ENCODE peak calls at places on chromosomes 12 and 14, in seven cellular contexts. D, Z, G, M, R, L and P are unnamed samples. For H3K27me3, the result is how much of the 10 kb centered on the place peaks cover.

GRCh38 chr12:102029148-102029547 is 32.6 kb downstream of the WASHC3 start:
- DNase-seq in D (no peak), Z (no peak), R (no peak), G (no peak), M (no peak), L (peak), P (no peak)

GRCh38 chr12:132395908-132396305 is 66.5 kb upstream of the GALNT9 start:
- DNase-seq in D (no peak), M (no peak), G (no peak), L (no peak), R (no peak), Z (no peak), P (no peak)

GRCh38 chr14:50920482-50921225 is 23.6 kb downstream of the PYGL start:
- DNase-seq in G (no peak), D (no peak), Z (no peak), R (no peak), M (peak), L (peak), P (peak)

GRCh38 chr14:96225745-96226151 is 21.1 kb downstream of the BDKRB2 start:
- DNase-seq in M (peak), L (peak), G (no peak), R (peak), Z (no peak), D (peak), P (peak)

GRCh38 chr14:90536511-90537191 is 139.8 kb downstream of the CALM1 start:
- DNase-seq in Z (no peak), L (peak), R (no peak), M (no peak), D (peak), G (no peak), P (no peak)

GRCh38 chr14:94132285-94132887 is 3.0 kb upstream of the IFI27L2 start:
- DNase-seq in D (no peak), G (peak), L (peak), M (no peak), Z (peak), R (peak), P (no peak)

GRCh38 chr12:18139989-18140596 is 50.1 kb upstream of the RERGL start:
- DNase-seq in L (peak), Z (no peak), D (no peak), R (no peak), G (no peak), M (no peak), P (no peak)

GRCh38 chr12:71125515-71125914 is 32.3 kb downstream of the TSPAN8 start:
- DNase-seq in Z (peak), G (no peak), D (no peak), L (no peak), M (no peak), R (no peak), P (no peak)

GRCh38 chr12:115377230-115377629 is 693.3 kb upstream of the TBX3 start:
- DNase-seq in L (no peak), Z (no peak), M (no peak), G (no peak), D (no peak), R (no peak), P (no peak)

GRCh38 chr12:131493068-131493826 is 217.6 kb upstream of the SFSWAP start:
- DNase-seq in L (no peak), G (no peak), R (no peak), M (no peak), D (no peak), Z (peak), P (no peak)

GRCh38 chr12:124744659-124745467 is 118.8 kb downstream of the SCARB1 start:
- DNase-seq in R (no peak), D (no peak), G (no peak), Z (peak), L (no peak), M (no peak), P (no peak)

GRCh38 chr12:72872488-72872887 is 600.3 kb downstream of the TRHDE start:
- DNase-seq in M (no peak), D (no peak), L (no peak), Z (no peak), G (no peak), R (no peak), P (no peak)

GRCh38 chr14:103074699-103075341 is 9.2 kb upstream of the LBHD2 start:
- DNase-seq in R (peak), Z (peak), L (no peak), G (no peak), D (peak), M (peak), P (no peak)

GRCh38 chr12:131218291-131219172 is 264.8 kb downstream of the ADGRD1 start:
- DNase-seq in R (peak), G (no peak), Z (peak), M (no peak), L (no peak), D (no peak), P (peak)

GRCh38 chr14:94904636-94905035 is 134.7 kb upstream of the GSC start:
- DNase-seq in L (peak), R (no peak), G (no peak), D (no peak), M (no peak), Z (no peak), P (no peak)

GRCh38 chr14:63510538-63510937 is 32.6 kb downstream of the PPP2R5E start:
- DNase-seq in G (no peak), D (no peak), M (no peak), Z (no peak), L (peak), R (no peak), P (no peak)

DNA sequence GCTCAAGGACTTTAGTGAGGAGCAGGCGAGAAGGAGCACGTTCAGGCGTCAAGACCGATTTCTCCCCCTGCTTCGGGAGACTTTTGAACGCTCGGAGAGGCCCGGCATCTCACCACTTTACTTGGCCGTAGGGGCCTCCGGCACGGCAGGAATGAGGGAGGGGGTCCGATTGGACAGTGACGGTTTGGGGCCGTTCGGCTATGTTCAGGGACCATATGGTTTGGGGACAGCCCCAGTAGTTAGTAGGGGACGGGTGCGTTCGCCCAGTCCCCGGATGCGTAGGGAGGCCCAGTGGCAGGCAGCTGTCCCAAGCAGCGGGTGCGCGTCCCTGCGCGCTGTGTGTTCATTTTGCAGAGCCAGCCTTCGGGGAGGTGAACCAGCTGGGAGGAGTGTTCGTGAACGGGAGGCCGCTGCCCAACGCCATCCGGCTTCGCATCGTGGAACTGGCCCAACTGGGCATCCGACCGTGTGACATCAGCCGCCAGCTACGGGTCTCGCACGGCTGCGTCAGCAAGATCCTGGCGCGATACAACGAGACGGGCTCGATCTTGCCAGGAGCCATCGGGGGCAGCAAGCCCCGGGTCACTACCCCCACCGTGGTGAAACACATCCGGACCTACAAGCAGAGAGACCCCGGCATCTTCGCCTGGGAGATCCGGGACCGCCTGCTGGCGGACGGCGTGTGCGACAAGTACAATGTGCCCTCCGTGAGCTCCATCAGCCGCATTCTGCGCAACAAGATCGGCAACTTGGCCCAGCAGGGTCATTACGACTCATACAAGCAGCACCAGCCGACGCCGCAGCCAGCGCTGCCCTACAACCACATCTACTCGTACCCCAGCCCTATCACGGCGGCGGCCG is 1.1 kb downstream of the PAX9 start:
- DNase-seq in R (no peak), Z (peak), D (no peak), M (no peak), G (no peak), L (no peak), P (no peak)
- H3K4me3 ChIP-seq in R (peak), Z (peak), D (peak), M (peak), G (peak), L (peak), P (peak)

DNA sequence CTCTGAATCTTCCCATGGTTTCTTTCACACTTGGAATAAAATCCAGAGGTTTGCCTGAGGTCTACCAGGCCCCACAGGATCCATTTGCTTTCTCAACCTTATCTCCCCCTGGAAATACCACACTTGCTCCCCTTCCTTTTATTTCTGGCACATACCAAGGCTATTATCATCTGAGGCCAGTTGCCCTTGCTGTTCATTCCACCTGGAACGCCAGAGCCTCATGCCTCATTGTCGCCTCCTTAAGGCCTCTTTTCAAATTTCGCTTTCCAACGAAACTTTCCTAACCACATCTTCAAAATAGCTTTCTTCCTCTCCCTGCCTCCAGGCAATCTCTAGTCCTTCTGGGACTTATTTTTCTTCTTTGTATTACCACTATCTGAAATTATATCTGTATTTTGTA is 11.2 kb upstream of the LRIG3 start:
- DNase-seq in D (no peak), G (no peak), R (no peak), Z (no peak), M (no peak), L (no peak), P (no peak)
- TF ChIP-seq CTCF in D (no peak), G (no peak), R (no peak), Z (no peak), M (no peak), L (no peak), P (no peak)

DNA sequence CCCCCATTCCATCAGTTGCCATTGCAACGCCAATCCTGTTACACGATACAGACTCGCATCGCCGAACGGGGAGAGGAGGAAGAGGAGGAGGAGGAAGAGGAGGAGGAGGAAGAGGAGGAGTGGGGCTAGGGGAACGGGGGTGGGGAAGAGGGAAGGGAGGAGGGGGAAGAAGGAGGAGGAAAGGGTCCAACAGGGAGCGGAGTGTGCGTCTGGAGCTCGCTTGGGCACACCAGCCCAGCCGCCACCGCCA is 241 bp downstream of the MDGA2 start:
- DNase-seq in G (no peak), L (no peak), D (no peak), M (no peak), Z (no peak), R (no peak), P (no peak)
- H3K27me3 ChIP-seq in G (under half), L (under half), D (half or more), M (under half), Z (under half), R (half or more), P (under half)

DNA sequence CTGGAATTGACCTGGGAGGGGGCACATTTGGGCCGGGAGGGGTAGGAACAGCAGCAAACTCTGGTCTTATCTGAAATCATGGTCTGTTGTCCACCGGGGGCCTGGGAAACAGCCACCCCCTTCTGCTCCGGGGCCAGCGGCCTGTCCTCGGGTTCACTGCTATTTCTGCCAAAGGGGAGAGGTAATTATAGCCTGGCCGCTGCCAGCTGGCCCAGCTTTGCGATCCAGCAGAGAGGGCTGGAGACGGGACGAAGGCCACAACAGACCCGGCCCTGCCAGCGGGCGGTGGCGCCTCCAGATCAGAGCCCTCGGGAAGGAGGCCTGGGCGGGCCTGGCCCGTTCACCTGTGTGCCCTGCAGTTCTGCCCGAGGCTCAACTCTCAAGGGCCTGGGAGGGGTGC is at the start of gene C14orf180:
- DNase-seq in R (peak), G (no peak), D (no peak), L (no peak), Z (no peak), M (peak), P (no peak)
- H3K4me3 ChIP-seq in R (no peak), G (no peak), D (no peak), L (no peak), Z (no peak), M (peak), P (no peak)

GRCh38 chr14:22887990-22888378 is 5.0 kb downstream of the REM2 start:
- DNase-seq in M (no peak), G (no peak), D (no peak), Z (no peak), R (peak), L (no peak), P (no peak)

GRCh38 chr14:22885975-22886374 is 3.0 kb downstream of the REM2 start:
- DNase-seq in Z (no peak), D (no peak), R (no peak), G (no peak), L (no peak), M (no peak), P (no peak)

GRCh38 chr14:22884721-22885523 is 1.9 kb downstream of the REM2 start:
- DNase-seq in M (no peak), L (no peak), R (no peak), Z (no peak), G (no peak), D (no peak), P (no peak)

GRCh38 chr14:22887260-22887989 is 4.4 kb downstream of the REM2 start:
- DNase-seq in L (peak), R (peak), M (no peak), D (no peak), G (no peak), Z (peak), P (peak)

DNA sequence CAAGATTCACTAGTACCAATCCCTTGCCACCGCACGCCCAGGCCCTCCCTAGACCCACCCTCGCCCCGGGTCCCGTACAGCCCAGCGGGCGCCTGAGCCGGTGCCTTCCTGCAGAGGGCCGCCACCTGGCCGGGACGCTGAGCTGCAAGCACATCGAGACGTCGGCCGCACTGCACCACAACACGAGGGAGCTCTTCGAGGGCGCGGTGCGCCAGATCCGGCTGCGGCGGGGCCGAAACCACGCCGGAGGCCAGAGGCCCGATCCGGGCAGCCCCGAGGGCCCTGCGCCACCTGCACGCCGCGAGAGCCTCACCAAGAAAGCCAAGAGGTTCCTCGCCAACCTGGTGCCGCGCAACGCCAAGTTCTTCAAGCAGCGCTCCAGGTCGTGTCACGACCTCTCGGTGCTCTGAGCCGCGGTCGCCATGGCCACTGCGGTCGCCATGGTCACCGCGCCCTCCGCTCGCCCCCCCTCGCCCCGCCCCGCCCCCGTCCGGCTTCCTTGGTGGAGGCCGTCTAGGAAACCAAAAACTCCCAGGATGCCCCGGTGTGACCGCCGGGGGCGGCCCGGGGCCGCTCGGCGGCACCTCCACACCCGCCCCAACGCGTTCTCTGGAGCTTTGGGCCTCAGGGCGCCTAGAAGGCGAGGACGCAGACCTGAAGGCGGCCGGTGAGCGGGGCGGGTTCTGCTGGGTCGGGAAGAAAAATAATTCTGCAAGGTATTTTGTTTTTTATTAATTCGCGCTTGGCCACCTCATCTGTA is 3.7 kb downstream of the REM2 start:
- DNase-seq in D (peak), Z (peak), G (peak), L (peak), M (peak), R (peak), P (no peak)
- TF ChIP-seq CTCF in D (peak), Z (no peak), G (no peak), L (no peak), M (no peak), R (peak), P (peak)

DNA sequence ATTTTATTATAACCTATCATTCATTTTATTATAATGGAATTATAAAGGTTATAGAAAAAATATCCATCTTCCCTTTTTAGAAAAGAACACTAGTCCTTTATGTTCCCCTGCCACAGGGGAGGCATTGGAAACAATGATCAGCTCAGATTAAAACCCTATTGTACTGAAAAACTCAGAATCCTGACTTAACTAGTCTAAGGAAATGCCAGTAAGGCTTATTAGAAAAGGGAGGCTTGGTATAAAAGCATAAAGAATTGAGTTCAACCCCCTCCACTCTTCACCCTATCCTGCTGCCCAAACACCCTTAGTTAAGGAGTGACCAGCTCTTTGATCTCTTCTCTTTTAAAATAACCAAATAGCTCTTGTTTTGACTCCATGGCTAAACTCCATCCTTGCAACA is 36.0 kb downstream of the PUS7L start:
- DNase-seq in L (no peak), R (no peak), M (no peak), G (no peak), Z (no peak), D (no peak), P (no peak)
- H3K27me3 ChIP-seq in L (under half), R (under half), M (under half), G (under half), Z (under half), D (under half), P (under half)